ENCODE peak calls at places on chromosomes 1 and 21, in five cellular contexts. H, X, S, R and K are unnamed samples.

GRCh38 chr1:158283965-158284364 is 5.8 kb upstream of the CD1C start:
- DNase-seq in R (no peak), S (no peak), X (no peak), H (peak; percentile 14), K (no peak)

GRCh38 chr1:207918571-207918970 is 7.6 kb upstream of the CD34 start:
- DNase-seq in X (no peak), R (no peak), S (no peak), H (no peak), K (no peak)

GRCh38 chr1:8031176-8031785 is 5.2 kb upstream of the ERRFI1 start:
- DNase-seq in S (no peak), H (peak; percentile 58), X (no peak), R (peak; percentile 73), K (peak; percentile 69)

GRCh38 chr21:36769051-36769867 is 70.3 kb downstream of the SIM2 start:
- DNase-seq in H (no peak), S (no peak), R (peak; percentile 61), X (no peak), K (no peak)

GRCh38 chr21:25639167-25639921 is at the start of gene JAM2:
- DNase-seq in R (peak; percentile 29), S (no peak), X (peak; percentile 51), H (peak; percentile 57), K (peak; percentile 35)

GRCh38 chr1:51193564-51193963 is 42.5 kb upstream of the RNF11 start:
- DNase-seq in R (no peak), X (no peak), H (no peak), S (no peak), K (no peak)

GRCh38 chr1:38728176-38728908 is 131.2 kb downstream of the RRAGC start:
- DNase-seq in X (no peak), R (peak; percentile 68), S (no peak), H (no peak), K (peak; percentile 88)

GRCh38 chr1:150322310-150322709 is 977 bp downstream of the PRPF3 start:
- DNase-seq in S (no peak), H (peak; percentile 95), R (peak; percentile 15), X (no peak), K (peak; percentile 81)

GRCh38 chr1:227556288-227556687 is 7.1 kb upstream of the ZNF678 start:
- DNase-seq in S (no peak), X (no peak), H (no peak), R (no peak), K (no peak)
- H4K91ac ChIP-seq in S (no peak overlapping the region), X (no peak overlapping the region), H (no peak overlapping the region), R (no peak overlapping the region), K (no peak overlapping the region)

DNA sequence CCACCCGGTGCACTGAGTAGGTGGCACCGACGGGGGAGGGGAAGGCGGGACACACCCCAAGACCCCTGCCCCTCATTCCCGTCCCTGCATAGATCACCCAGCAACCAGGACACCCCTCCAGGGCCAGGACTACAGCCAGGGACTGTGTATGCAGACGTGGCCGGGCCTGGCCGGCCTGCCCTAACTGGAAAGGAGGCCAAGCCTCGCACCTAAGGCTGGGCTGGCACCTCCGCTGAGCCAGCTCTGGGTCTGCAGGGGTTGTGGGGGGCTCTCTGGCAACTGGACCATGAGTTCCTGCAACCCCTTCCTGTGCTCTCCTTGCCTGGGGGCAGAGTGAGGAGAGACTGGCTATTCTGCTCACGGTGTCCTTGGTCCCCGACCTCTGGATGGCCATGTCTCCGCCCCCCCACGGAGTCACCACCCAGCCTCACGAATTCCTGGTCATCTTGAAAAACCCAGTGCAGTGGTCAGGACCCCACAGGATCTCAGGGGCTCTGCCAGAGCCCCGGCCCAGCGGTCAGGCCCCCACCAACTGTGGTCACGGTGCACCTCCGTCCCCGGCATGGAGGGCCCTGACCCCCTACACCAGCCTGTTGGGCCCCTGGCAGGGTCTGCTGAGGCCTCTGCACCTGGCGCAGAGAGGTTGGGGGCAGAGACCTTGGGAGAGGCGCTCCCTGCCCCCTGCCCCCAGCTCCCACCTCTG is 1.1 kb upstream of the FNDC10 start:
- DNase-seq in S (no peak), H (no peak), X (no peak), R (no peak), K (no peak)
- H3K4me3 ChIP-seq in S (no peak overlapping the region), H (no peak overlapping the region), X (peak overlapping the region; percentile 61), R (no peak overlapping the region), K (peak overlapping the region; percentile 75)

GRCh38 chr1:246591504-246591903 is 25.2 kb downstream of the CNST start:
- DNase-seq in H (no peak), S (no peak), R (no peak), X (no peak), K (no peak)

GRCh38 chr1:246591047-246591446 is 24.8 kb downstream of the CNST start:
- DNase-seq in H (no peak), S (no peak), R (no peak), X (no peak), K (no peak)

GRCh38 chr1:246592695-246593094 is 26.4 kb downstream of the CNST start:
- DNase-seq in H (no peak), R (peak; percentile 94), S (no peak), X (no peak), K (no peak)

GRCh38 chr1:246595146-246595545 is 28.9 kb downstream of the CNST start:
- DNase-seq in S (no peak), H (no peak), X (no peak), R (no peak), K (no peak)

GRCh38 chr1:246591958-246592357 is 25.7 kb downstream of the CNST start:
- DNase-seq in R (no peak), S (no peak), X (no peak), H (no peak), K (no peak)
- H3K4ac ChIP-seq in R (peak overlapping the region; percentile 77), S (no peak overlapping the region), X (no peak overlapping the region), H (no peak overlapping the region), K (no peak overlapping the region)

GRCh38 chr1:33921281-33921680 is 57.4 kb downstream of the HMGB4 start:
- DNase-seq in R (no peak), H (no peak), X (no peak), S (no peak), K (no peak)

GRCh38 chr1:33918368-33918767 is 54.5 kb downstream of the HMGB4 start:
- DNase-seq in S (no peak), X (no peak), H (peak; percentile 37), R (peak; percentile 27), K (peak; percentile 3)

GRCh38 chr1:33914531-33914930 is 50.7 kb downstream of the HMGB4 start:
- DNase-seq in H (no peak), X (no peak), R (no peak), S (no peak), K (no peak)

GRCh38 chr1:33916786-33917185 is 52.9 kb downstream of the HMGB4 start:
- DNase-seq in R (no peak), X (no peak), S (no peak), H (no peak), K (no peak)
- H4K91ac ChIP-seq in R (no peak overlapping the region), X (no peak overlapping the region), S (no peak overlapping the region), H (no peak overlapping the region), K (no peak overlapping the region)

DNA sequence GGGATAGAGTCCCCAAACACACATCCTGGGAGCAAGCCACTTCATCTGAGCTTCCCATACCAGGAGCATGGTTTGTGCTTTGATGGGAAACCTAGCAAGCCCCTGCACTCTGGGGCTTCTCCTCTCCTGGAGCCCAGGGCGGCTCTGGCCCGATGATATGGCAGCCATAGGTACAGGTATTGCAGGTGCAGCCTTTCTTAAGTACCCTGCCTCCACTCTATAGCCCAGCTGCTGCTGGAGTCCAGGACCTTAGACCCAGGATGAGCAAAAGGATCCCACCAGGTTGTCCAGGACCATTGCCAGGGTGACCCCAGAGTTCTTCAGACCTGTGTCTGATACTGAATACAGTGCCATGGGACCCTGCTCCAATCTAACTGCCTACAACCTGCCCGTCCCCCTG is 4.2 kb downstream of the C1orf226 start:
- DNase-seq in S (no peak), R (no peak), X (no peak), H (no peak), K (no peak)
- H3K4me3 ChIP-seq in S (no peak overlapping the region), R (no peak overlapping the region), X (no peak overlapping the region), H (no peak overlapping the region), K (no peak overlapping the region)

DNA sequence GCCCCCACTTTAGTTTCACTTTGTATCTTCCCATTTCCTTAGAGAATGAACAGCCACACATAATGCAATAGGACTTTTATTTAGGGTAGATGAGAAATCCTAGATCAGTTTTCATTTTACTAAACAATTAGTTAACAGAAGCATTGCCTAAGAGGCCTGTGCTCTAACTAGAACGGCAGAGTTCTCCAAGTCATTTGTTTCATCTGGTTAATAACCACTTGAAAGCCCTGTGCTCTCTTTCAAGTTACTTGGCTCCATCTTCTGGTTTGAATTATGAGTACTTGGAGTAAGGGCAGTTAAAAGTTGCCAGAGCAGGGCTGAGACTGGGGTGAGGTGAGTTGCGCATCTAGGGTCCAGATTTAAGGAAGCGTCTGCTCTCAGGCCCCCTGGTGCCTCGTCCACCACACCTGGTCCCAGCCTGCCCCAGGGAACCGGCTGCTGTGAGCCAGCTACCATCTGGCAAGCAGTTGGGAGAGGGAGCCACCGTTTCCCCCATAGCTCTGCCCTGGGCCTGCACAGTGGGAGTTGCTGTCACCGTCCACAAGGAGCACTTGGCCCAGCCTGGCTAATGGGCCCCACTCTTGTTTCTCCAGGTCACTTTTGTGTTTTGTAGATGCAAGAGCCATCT is 18.1 kb upstream of the SLC44A3 start:
- DNase-seq in S (peak; percentile 19), X (peak; percentile 24), R (peak; percentile 94), H (peak; percentile 65), K (peak; percentile 94)
- H3K4ac ChIP-seq in S (no peak overlapping the region), X (no peak overlapping the region), R (peak overlapping the region; percentile 93), H (no peak overlapping the region), K (peak overlapping the region; percentile 99)

GRCh38 chr1:173638043-173639021 is 3.2 kb downstream of the TEX50 start:
- DNase-seq in H (no peak), R (no peak), S (no peak), X (no peak), K (no peak)
- H4K91ac ChIP-seq in H (no peak overlapping the region), R (no peak overlapping the region), S (peak overlapping the region; percentile 59), X (no peak overlapping the region), K (no peak overlapping the region)

GRCh38 chr1:87684786-87685185 is 356.1 kb downstream of the LMO4 start:
- DNase-seq in X (no peak), H (no peak), S (no peak), R (peak; percentile 72), K (peak; percentile 83)
- H3K4me3 ChIP-seq in X (no peak overlapping the region), H (no peak overlapping the region), S (no peak overlapping the region), R (peak overlapping the region; percentile 89), K (no peak overlapping the region)